ENCODE peak calls at places on chromosomes 5 and 9, in five cellular contexts. C, O, W, M and T are unnamed samples.

GRCh38 chr5:170809551-170809950 is 26.0 kb downstream of the GABRP start:
- DNase-seq in C (no peak), O (no peak), W (peak), M (peak), T (peak)

GRCh38 chr5:141560141-141560540 is 58.7 kb downstream of the DIAPH1 start:
- DNase-seq in C (no peak), O (no peak), W (peak), M (no peak), T (no peak)

GRCh38 chr5:159749146-159749545 is 167.1 kb upstream of the ADRA1B start:
- DNase-seq in C (no peak), O (no peak), W (peak), M (peak), T (no peak)

GRCh38 chr5:139574641-139575312 is 13.6 kb downstream of the UBE2D2 start:
- DNase-seq in C (peak), O (no peak), W (peak), M (peak), T (peak)

GRCh38 chr5:178232124-178232919 is at the start of gene PHYKPL:
- DNase-seq in C (peak), O (peak), W (peak), M (peak), T (no peak)

GRCh38 chr5:3542158-3542557 is 53.5 kb upstream of the IRX1 start:
- DNase-seq in C (no peak), O (no peak), W (no peak), M (no peak), T (no peak)

GRCh38 chr9:4397917-4398316 is 92.4 kb upstream of the SLC1A1 start:
- DNase-seq in C (no peak), O (no peak), W (peak), M (peak), T (no peak)

GRCh38 chr9:134768332-134769083 is 112.1 kb upstream of the FCN2 start:
- DNase-seq in C (no peak), O (peak), W (peak), M (no peak), T (no peak)